ENCODE peak calls at places on chromosomes 16 and 17, in six cellular contexts. L, Q, B, U, J and V are unnamed samples.

GRCh38 chr17:65850486-65850885 is 289.0 kb upstream of the AXIN2 start:
- DNase-seq in L (no peak), Q (peak), B (no peak), U (no peak), J (no peak), V (no peak)

GRCh38 chr17:7313028-7313889 is 1.9 kb downstream of the GPS2 start:
- DNase-seq in L (no peak), Q (no peak), B (no peak), U (no peak), J (peak), V (no peak)

GRCh38 chr17:55492951-55493350 is 18.3 kb downstream of the SMIM36 start:
- DNase-seq in L (no peak), Q (no peak), B (no peak), U (no peak), J (no peak), V (no peak)

GRCh38 chr17:81040791-81041337 is 5.9 kb downstream of the BAIAP2 start:
- DNase-seq in L (no peak), Q (peak), B (peak), U (no peak), J (no peak), V (no peak)

GRCh38 chr17:45367216-45367615 is 50.4 kb upstream of the MAP3K14 start:
- DNase-seq in L (no peak), Q (no peak), B (no peak), U (no peak), J (no peak), V (no peak)

GRCh38 chr16:81446318-81447275 is 2.0 kb downstream of the CMIP start:
- DNase-seq in L (no peak), Q (peak), B (no peak), U (no peak), J (no peak), V (peak)

GRCh38 chr17:81254955-81255717 is 16.0 kb downstream of the NDUFAF8 start:
- DNase-seq in L (no peak), Q (no peak), B (peak), U (peak), J (no peak), V (peak)

GRCh38 chr17:4854181-4854681 is 21.1 kb downstream of the MINK1 start:
- DNase-seq in L (no peak), Q (no peak), B (no peak), U (no peak), J (no peak), V (no peak)

GRCh38 chr17:9087921-9088320 is 66.6 kb downstream of the NTN1 start:
- DNase-seq in L (no peak), Q (no peak), B (no peak), U (no peak), J (no peak), V (no peak)

GRCh38 chr17:246851-247421 is 65.5 kb upstream of the DOC2B start:
- DNase-seq in L (no peak), Q (no peak), B (no peak), U (no peak), J (no peak), V (no peak)

GRCh38 chr16:83205896-83206295 is 579.1 kb downstream of the CDH13 start:
- DNase-seq in L (no peak), Q (no peak), B (no peak), U (no peak), J (no peak), V (no peak)